ENCODE peak calls at places on chromosomes 13 and 19, in five cellular contexts. One of them, this sample, is unnamed.

GRCh38 chr13:98223741-98224140 is 46.7 kb upstream of the RNF113B start:
- DNase-seq in astrocyte: no peak
- DNase-seq in ovary: no peak
- DNase-seq in hepatocyte: no peak
- DNase-seq in Peyer's patch: no peak
- DNase-seq in this sample: no peak

GRCh38 chr13:26328326-26328725 is 74.4 kb downstream of the CDK8 start:
- DNase-seq in ovary: no peak
- DNase-seq in astrocyte: no peak
- DNase-seq in hepatocyte: no peak
- DNase-seq in Peyer's patch: no peak
- DNase-seq in this sample: no peak

GRCh38 chr13:33441015-33441414 is 155.5 kb upstream of the STARD13 start:
- DNase-seq in astrocyte: no peak
- DNase-seq in hepatocyte: peak; percentile 23
- DNase-seq in Peyer's patch: no peak
- DNase-seq in ovary: no peak
- DNase-seq in this sample: peak; percentile 43

GRCh38 chr13:99982741-99983400 is 1.3 kb downstream of the ZIC2 start:
- DNase-seq in Peyer's patch: no peak
- DNase-seq in ovary: no peak
- DNase-seq in hepatocyte: no peak
- DNase-seq in astrocyte: no peak
- DNase-seq in this sample: no peak

GRCh38 chr19:4154571-4155312 is 1.3 kb downstream of the CREB3L3 start:
- DNase-seq in hepatocyte: no peak
- DNase-seq in Peyer's patch: no peak
- DNase-seq in astrocyte: no peak
- DNase-seq in ovary: no peak
- DNase-seq in this sample: no peak

GRCh38 chr13:102702965-102703720 is 8.3 kb upstream of the METTL21C start:
- DNase-seq in hepatocyte: no peak
- DNase-seq in astrocyte: peak; percentile 11
- DNase-seq in Peyer's patch: no peak
- DNase-seq in ovary: no peak
- DNase-seq in this sample: no peak

GRCh38 chr13:26485786-26486185 is 71.7 kb upstream of the WASF3 start:
- DNase-seq in astrocyte: no peak
- DNase-seq in hepatocyte: no peak
- DNase-seq in Peyer's patch: peak; percentile 30
- DNase-seq in ovary: no peak
- DNase-seq in this sample: no peak

GRCh38 chr19:6766357-6767080 is 716 bp downstream of the SH2D3A start:
- DNase-seq in Peyer's patch: no peak
- DNase-seq in ovary: no peak
- DNase-seq in hepatocyte: no peak
- DNase-seq in astrocyte: no peak
- DNase-seq in this sample: no peak

GRCh38 chr13:100751826-100752225 is 77.2 kb upstream of the TMTC4 start:
- DNase-seq in ovary: no peak
- DNase-seq in hepatocyte: no peak
- DNase-seq in Peyer's patch: no peak
- DNase-seq in astrocyte: no peak
- DNase-seq in this sample: no peak

GRCh38 chr19:29326849-29327840 is 114.2 kb upstream of the UQCRFS1 start:
- DNase-seq in ovary: no peak
- DNase-seq in Peyer's patch: no peak
- DNase-seq in hepatocyte: no peak
- DNase-seq in astrocyte: no peak
- DNase-seq in this sample: no peak

GRCh38 chr13:113736258-113736731 is 22.7 kb upstream of the TMEM255B start:
- DNase-seq in ovary: no peak
- DNase-seq in astrocyte: no peak
- DNase-seq in hepatocyte: no peak
- DNase-seq in Peyer's patch: no peak
- DNase-seq in this sample: no peak

GRCh38 chr13:101640797-101641400 is 188.4 kb downstream of the ITGBL1 start:
- DNase-seq in astrocyte: peak; percentile 82
- DNase-seq in Peyer's patch: no peak
- DNase-seq in hepatocyte: no peak
- DNase-seq in ovary: no peak
- DNase-seq in this sample: no peak

GRCh38 chr19:30046522-30046921 is 104.5 kb downstream of the URI1 start:
- DNase-seq in astrocyte: peak; percentile 4
- DNase-seq in Peyer's patch: no peak
- DNase-seq in ovary: no peak
- DNase-seq in hepatocyte: no peak
- DNase-seq in this sample: no peak

GRCh38 chr19:45793178-45793564 is 526 bp upstream of the DMWD start:
- DNase-seq in Peyer's patch: no peak
- DNase-seq in ovary: no peak
- DNase-seq in astrocyte: no peak
- DNase-seq in hepatocyte: no peak
- DNase-seq in this sample: no peak

GRCh38 chr13:41008349-41008980 is 10.7 kb downstream of the ELF1 start:
- DNase-seq in hepatocyte: peak; percentile 18
- DNase-seq in astrocyte: peak; percentile 47
- DNase-seq in ovary: no peak
- DNase-seq in Peyer's patch: no peak
- DNase-seq in this sample: no peak

GRCh38 chr19:43148233-43148632 is 38.1 kb downstream of the PSG5 start:
- DNase-seq in Peyer's patch: no peak
- DNase-seq in hepatocyte: no peak
- DNase-seq in ovary: no peak
- DNase-seq in astrocyte: peak; percentile 71
- DNase-seq in this sample: no peak

GRCh38 chr19:6737873-6738725 is 719 bp upstream of the GPR108 start:
- DNase-seq in hepatocyte: peak; percentile 89
- DNase-seq in astrocyte: peak; percentile 60
- DNase-seq in ovary: peak; percentile 94
- DNase-seq in Peyer's patch: peak; percentile 98
- DNase-seq in this sample: peak; percentile 99

GRCh38 chr19:15265849-15266248 is 33.6 kb upstream of the EPHX3 start:
- DNase-seq in hepatocyte: peak; percentile 67
- DNase-seq in astrocyte: peak; percentile 92
- DNase-seq in ovary: peak; percentile 98
- DNase-seq in Peyer's patch: peak; percentile 68
- DNase-seq in this sample: peak; percentile 93

GRCh38 chr19:1390594-1391423 is 7.1 kb downstream of the NDUFS7 start:
- DNase-seq in astrocyte: no peak
- DNase-seq in Peyer's patch: no peak
- DNase-seq in hepatocyte: no peak
- DNase-seq in ovary: no peak
- DNase-seq in this sample: no peak

GRCh38 chr13:45367995-45368394 is 27.0 kb upstream of the TPT1 start:
- DNase-seq in Peyer's patch: no peak
- DNase-seq in ovary: no peak
- DNase-seq in astrocyte: no peak
- DNase-seq in hepatocyte: no peak
- DNase-seq in this sample: no peak

GRCh38 chr19:40713939-40714338 is 2.7 kb downstream of the COQ8B start:
- DNase-seq in astrocyte: no peak
- DNase-seq in ovary: peak; percentile 44
- DNase-seq in Peyer's patch: no peak
- DNase-seq in hepatocyte: no peak
- DNase-seq in this sample: no peak

GRCh38 chr19:1615156-1615765 is 10.0 kb upstream of the UQCR11 start:
- DNase-seq in astrocyte: no peak
- DNase-seq in Peyer's patch: no peak
- DNase-seq in ovary: no peak
- DNase-seq in hepatocyte: no peak
- DNase-seq in this sample: no peak

GRCh38 chr19:50272263-50272897 is 56.8 kb downstream of the KCNC3 start:
- DNase-seq in astrocyte: no peak
- DNase-seq in Peyer's patch: no peak
- DNase-seq in hepatocyte: no peak
- DNase-seq in ovary: no peak
- DNase-seq in this sample: no peak

GRCh38 chr19:7083076-7083956 is 13.8 kb downstream of the ZNF557 start:
- DNase-seq in Peyer's patch: no peak
- DNase-seq in ovary: no peak
- DNase-seq in hepatocyte: no peak
- DNase-seq in astrocyte: peak; percentile 37
- DNase-seq in this sample: no peak

GRCh38 chr13:37811441-37811840 is 58.1 kb downstream of the TRPC4 start:
- DNase-seq in hepatocyte: no peak
- DNase-seq in astrocyte: peak; percentile 66
- DNase-seq in ovary: no peak
- DNase-seq in Peyer's patch: no peak
- DNase-seq in this sample: no peak

GRCh38 chr13:37968555-37968954 is 99.0 kb upstream of the TRPC4 start:
- DNase-seq in hepatocyte: no peak
- DNase-seq in ovary: no peak
- DNase-seq in astrocyte: no peak
- DNase-seq in Peyer's patch: no peak
- DNase-seq in this sample: no peak

GRCh38 chr19:31717316-31717715 is 368.1 kb upstream of the TSHZ3 start:
- DNase-seq in Peyer's patch: no peak
- DNase-seq in hepatocyte: no peak
- DNase-seq in ovary: no peak
- DNase-seq in astrocyte: peak; percentile 12
- DNase-seq in this sample: no peak

GRCh38 chr13:31962661-31963345 is 68.8 kb upstream of the FRY start:
- DNase-seq in Peyer's patch: no peak
- DNase-seq in ovary: no peak
- DNase-seq in hepatocyte: no peak
- DNase-seq in astrocyte: peak; percentile 38
- DNase-seq in this sample: no peak

GRCh38 chr13:39656325-39656677 is 839 bp downstream of the COG6 start:
- DNase-seq in astrocyte: peak; percentile 6
- DNase-seq in ovary: no peak
- DNase-seq in hepatocyte: no peak
- DNase-seq in Peyer's patch: no peak
- DNase-seq in this sample: no peak

GRCh38 chr13:39655569-39656324 is at the start of gene COG6:
- DNase-seq in astrocyte: peak; percentile 58
- DNase-seq in ovary: peak; percentile 96
- DNase-seq in hepatocyte: peak; percentile 91
- DNase-seq in Peyer's patch: peak; percentile 97
- DNase-seq in this sample: peak; percentile 92

GRCh38 chr13:39655041-39655568 is 357 bp upstream of the COG6 start:
- DNase-seq in Peyer's patch: no peak
- DNase-seq in ovary: no peak
- DNase-seq in hepatocyte: no peak
- DNase-seq in astrocyte: no peak
- DNase-seq in this sample: no peak
- H3K27ac ChIP-seq in Peyer's patch: peak overlapping the region; percentile 57
- H3K27ac ChIP-seq in ovary: peak overlapping the region; percentile 54
- H3K27ac ChIP-seq in hepatocyte: no peak overlapping the region
- H3K27ac ChIP-seq in astrocyte: no peak overlapping the region
- H3K27ac ChIP-seq in this sample: peak overlapping the region; percentile 80

GRCh38 chr13:74015137-74015536 is 119.1 kb downstream of the KLF12 start:
- DNase-seq in hepatocyte: no peak
- DNase-seq in astrocyte: no peak
- DNase-seq in Peyer's patch: no peak
- DNase-seq in ovary: no peak
- DNase-seq in this sample: no peak
- TF ChIP-seq CTCF in hepatocyte: no peak
- TF ChIP-seq CTCF in astrocyte: peak; percentile 25
- TF ChIP-seq CTCF in Peyer's patch: no peak
- TF ChIP-seq CTCF in ovary: no peak
- TF ChIP-seq CTCF in this sample: no peak

GRCh38 chr19:49140951-49141350 is 14.2 kb downstream of the HRC start:
- DNase-seq in hepatocyte: no peak
- DNase-seq in Peyer's patch: no peak
- DNase-seq in astrocyte: no peak
- DNase-seq in ovary: no peak
- DNase-seq in this sample: no peak

GRCh38 chr19:49147923-49148682 is 7.1 kb downstream of the HRC start:
- DNase-seq in Peyer's patch: no peak
- DNase-seq in hepatocyte: no peak
- DNase-seq in astrocyte: no peak
- DNase-seq in ovary: no peak
- DNase-seq in this sample: no peak

GRCh38 chr19:49145485-49146407 is 9.4 kb downstream of the HRC start:
- DNase-seq in astrocyte: peak; percentile 60
- DNase-seq in hepatocyte: peak; percentile 78
- DNase-seq in ovary: peak; percentile 84
- DNase-seq in Peyer's patch: peak; percentile 89
- DNase-seq in this sample: peak; percentile 87

GRCh38 chr19:49141352-49141751 is 13.8 kb downstream of the HRC start:
- DNase-seq in astrocyte: no peak
- DNase-seq in hepatocyte: no peak
- DNase-seq in Peyer's patch: no peak
- DNase-seq in ovary: no peak
- DNase-seq in this sample: no peak

DNA sequence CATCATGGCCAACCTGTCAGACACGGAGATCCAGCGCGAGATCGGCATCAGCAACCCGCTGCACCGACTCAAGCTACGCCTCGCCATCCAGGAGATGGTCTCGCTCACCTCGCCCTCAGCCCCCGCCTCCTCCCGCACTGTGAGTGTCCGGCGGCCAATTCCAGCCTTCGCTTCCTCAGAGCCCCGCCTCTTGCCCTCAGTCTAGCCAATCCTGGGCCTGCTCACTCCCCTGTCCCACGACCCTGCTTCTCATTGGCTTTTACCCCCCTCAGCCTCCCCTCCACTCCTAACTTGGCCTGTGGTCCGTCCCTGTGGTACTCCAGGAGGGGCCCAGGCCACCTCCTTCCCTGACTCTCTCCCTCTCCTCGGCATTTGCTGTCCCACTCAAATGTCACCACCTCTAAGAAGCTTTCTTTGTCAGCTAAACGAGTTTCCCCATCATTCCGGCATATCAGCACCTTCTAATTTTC is 12.3 kb downstream of the HRC start:
- DNase-seq in hepatocyte: peak; percentile 93
- DNase-seq in Peyer's patch: peak; percentile 90
- DNase-seq in astrocyte: peak; percentile 84
- DNase-seq in ovary: peak; percentile 79
- DNase-seq in this sample: peak; percentile 91
- H3K27ac ChIP-seq in hepatocyte: no peak overlapping the region
- H3K27ac ChIP-seq in Peyer's patch: no peak overlapping the region
- H3K27ac ChIP-seq in astrocyte: no peak overlapping the region
- H3K27ac ChIP-seq in ovary: no peak overlapping the region
- H3K27ac ChIP-seq in this sample: no peak overlapping the region

DNA sequence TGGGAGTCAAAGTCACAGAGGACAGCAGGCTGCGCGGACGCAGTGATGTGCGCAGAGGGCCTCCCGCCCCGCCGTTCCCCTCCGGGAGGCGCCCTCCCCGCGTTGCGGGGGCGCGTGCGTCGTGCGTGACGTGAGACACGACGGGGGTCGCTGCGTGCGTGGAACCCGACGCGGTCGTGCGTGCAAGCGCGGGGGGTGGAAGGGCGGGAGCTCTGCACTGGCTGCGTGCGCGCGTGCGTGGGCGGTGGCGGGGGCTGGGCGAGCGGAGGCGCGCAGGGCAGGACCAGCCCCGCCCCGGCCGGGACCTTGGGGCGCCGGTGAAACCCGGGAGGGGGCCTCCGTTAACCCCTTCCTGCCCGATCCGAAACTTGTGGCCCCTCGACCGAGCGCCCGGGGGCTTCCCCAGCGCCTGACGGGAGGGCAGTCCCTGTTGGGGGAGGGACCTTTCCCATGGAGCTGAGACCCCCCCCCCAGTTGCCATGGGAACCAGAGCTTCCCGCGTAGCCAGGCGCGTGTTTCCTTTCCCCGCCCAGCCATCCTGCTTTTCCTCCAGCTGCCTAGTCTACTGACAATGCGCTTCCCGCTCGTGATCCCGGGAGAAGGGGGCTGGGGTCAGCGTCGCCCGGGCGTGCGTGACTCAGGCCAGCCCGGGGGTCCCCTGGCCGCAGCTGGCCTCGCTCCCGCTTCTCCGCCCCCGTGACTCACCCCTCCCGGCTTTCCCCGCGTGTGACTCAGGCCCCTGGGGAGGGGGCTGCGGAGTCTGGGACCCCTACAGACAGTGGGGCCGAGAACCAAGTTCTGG is 7.3 kb upstream of the HOOK2 start:
- DNase-seq in astrocyte: peak; percentile 74
- DNase-seq in Peyer's patch: peak; percentile 94
- DNase-seq in ovary: peak; percentile 96
- DNase-seq in hepatocyte: peak; percentile 89
- DNase-seq in this sample: peak; percentile 80
- TF ChIP-seq CTCF in astrocyte: no peak
- TF ChIP-seq CTCF in Peyer's patch: no peak
- TF ChIP-seq CTCF in ovary: peak; percentile 38
- TF ChIP-seq CTCF in hepatocyte: peak; percentile 14
- TF ChIP-seq CTCF in this sample: no peak

This sample was measured in stomach.